ENCODE peak calls at places on chromosomes 2 and 18, in eight cellular contexts. One of them, this sample, is unnamed.

GRCh38 chr2:30465171-30465545 is 18.1 kb downstream of the LCLAT1 start:
- DNase-seq in Calu3: no peak
- DNase-seq in Panc1: no peak
- DNase-seq in testis: no peak
- DNase-seq in H1: no peak
- DNase-seq in pancreas: no peak
- DNase-seq in thoracic aorta: no peak
- DNase-seq in progenitor cell of endocrine pancreas: no peak
- DNase-seq in this sample: no peak

GRCh38 chr2:10537522-10538195 is 89.5 kb upstream of the ODC1 start:
- DNase-seq in testis: no peak
- DNase-seq in thoracic aorta: no peak
- DNase-seq in Panc1: no peak
- DNase-seq in Calu3: no peak
- DNase-seq in pancreas: no peak
- DNase-seq in H1: no peak
- DNase-seq in progenitor cell of endocrine pancreas: no peak
- DNase-seq in this sample: no peak

GRCh38 chr2:191696001-191696400 is 18.1 kb downstream of the NABP1 start:
- DNase-seq in H1: no peak
- DNase-seq in progenitor cell of endocrine pancreas: no peak
- DNase-seq in Panc1: no peak
- DNase-seq in pancreas: peak
- DNase-seq in Calu3: no peak
- DNase-seq in thoracic aorta: no peak
- DNase-seq in testis: peak
- DNase-seq in this sample: no peak

GRCh38 chr2:239588451-239589269 is 187.8 kb upstream of the HDAC4 start:
- DNase-seq in Calu3: no peak
- DNase-seq in testis: no peak
- DNase-seq in H1: no peak
- DNase-seq in pancreas: no peak
- DNase-seq in progenitor cell of endocrine pancreas: no peak
- DNase-seq in thoracic aorta: no peak
- DNase-seq in Panc1: no peak
- DNase-seq in this sample: no peak

GRCh38 chr2:148675708-148676107 is 31.2 kb downstream of the EPC2 start:
- DNase-seq in Panc1: no peak
- DNase-seq in pancreas: no peak
- DNase-seq in thoracic aorta: no peak
- DNase-seq in Calu3: no peak
- DNase-seq in H1: no peak
- DNase-seq in progenitor cell of endocrine pancreas: no peak
- DNase-seq in testis: no peak
- DNase-seq in this sample: no peak

GRCh38 chr2:10297191-10297700 is 5.5 kb upstream of the HPCAL1 start:
- DNase-seq in testis: no peak
- DNase-seq in pancreas: no peak
- DNase-seq in Panc1: no peak
- DNase-seq in thoracic aorta: no peak
- DNase-seq in H1: no peak
- DNase-seq in progenitor cell of endocrine pancreas: no peak
- DNase-seq in Calu3: no peak
- DNase-seq in this sample: no peak

GRCh38 chr2:27723372-27724144 is 48.0 kb upstream of the MRPL33 start:
- DNase-seq in thoracic aorta: no peak
- DNase-seq in Calu3: peak
- DNase-seq in H1: peak
- DNase-seq in testis: peak
- DNase-seq in progenitor cell of endocrine pancreas: peak
- DNase-seq in Panc1: no peak
- DNase-seq in pancreas: peak
- DNase-seq in this sample: peak

GRCh38 chr2:218266316-218266979 is 3.5 kb downstream of the AAMP start:
- DNase-seq in pancreas: no peak
- DNase-seq in thoracic aorta: no peak
- DNase-seq in Panc1: no peak
- DNase-seq in H1: no peak
- DNase-seq in testis: no peak
- DNase-seq in Calu3: no peak
- DNase-seq in progenitor cell of endocrine pancreas: no peak
- DNase-seq in this sample: no peak

GRCh38 chr2:227942021-227942420 is 70.6 kb downstream of the DAW1 start:
- DNase-seq in Calu3: no peak
- DNase-seq in H1: no peak
- DNase-seq in progenitor cell of endocrine pancreas: no peak
- DNase-seq in thoracic aorta: no peak
- DNase-seq in testis: no peak
- DNase-seq in Panc1: no peak
- DNase-seq in pancreas: no peak
- DNase-seq in this sample: no peak

GRCh38 chr2:172234716-172235661 is 132.3 kb upstream of the DLX2 start:
- DNase-seq in testis: no peak
- DNase-seq in progenitor cell of endocrine pancreas: peak
- DNase-seq in thoracic aorta: no peak
- DNase-seq in Panc1: no peak
- DNase-seq in pancreas: no peak
- DNase-seq in H1: peak
- DNase-seq in Calu3: no peak
- DNase-seq in this sample: peak

GRCh38 chr2:153101187-153101586 is 377.4 kb downstream of the RPRM start:
- DNase-seq in thoracic aorta: no peak
- DNase-seq in Panc1: no peak
- DNase-seq in pancreas: no peak
- DNase-seq in progenitor cell of endocrine pancreas: no peak
- DNase-seq in testis: no peak
- DNase-seq in H1: no peak
- DNase-seq in Calu3: no peak
- DNase-seq in this sample: no peak

GRCh38 chr2:174580951-174581350 is 16.7 kb downstream of the WIPF1 start:
- DNase-seq in Calu3: no peak
- DNase-seq in Panc1: no peak
- DNase-seq in H1: no peak
- DNase-seq in thoracic aorta: no peak
- DNase-seq in progenitor cell of endocrine pancreas: no peak
- DNase-seq in pancreas: no peak
- DNase-seq in testis: no peak
- DNase-seq in this sample: no peak

GRCh38 chr2:174574657-174575056 is 22.9 kb downstream of the WIPF1 start:
- DNase-seq in H1: no peak
- DNase-seq in Calu3: no peak
- DNase-seq in testis: no peak
- DNase-seq in Panc1: no peak
- DNase-seq in thoracic aorta: no peak
- DNase-seq in progenitor cell of endocrine pancreas: no peak
- DNase-seq in pancreas: peak
- DNase-seq in this sample: no peak

GRCh38 chr2:174581543-174581942 is 16.1 kb downstream of the WIPF1 start:
- DNase-seq in H1: no peak
- DNase-seq in progenitor cell of endocrine pancreas: no peak
- DNase-seq in thoracic aorta: no peak
- DNase-seq in pancreas: no peak
- DNase-seq in Calu3: no peak
- DNase-seq in Panc1: no peak
- DNase-seq in testis: no peak
- DNase-seq in this sample: no peak

GRCh38 chr2:174575124-174575776 is 22.4 kb downstream of the WIPF1 start:
- DNase-seq in H1: no peak
- DNase-seq in thoracic aorta: no peak
- DNase-seq in Panc1: no peak
- DNase-seq in progenitor cell of endocrine pancreas: no peak
- DNase-seq in Calu3: no peak
- DNase-seq in testis: no peak
- DNase-seq in pancreas: no peak
- DNase-seq in this sample: no peak

DNA sequence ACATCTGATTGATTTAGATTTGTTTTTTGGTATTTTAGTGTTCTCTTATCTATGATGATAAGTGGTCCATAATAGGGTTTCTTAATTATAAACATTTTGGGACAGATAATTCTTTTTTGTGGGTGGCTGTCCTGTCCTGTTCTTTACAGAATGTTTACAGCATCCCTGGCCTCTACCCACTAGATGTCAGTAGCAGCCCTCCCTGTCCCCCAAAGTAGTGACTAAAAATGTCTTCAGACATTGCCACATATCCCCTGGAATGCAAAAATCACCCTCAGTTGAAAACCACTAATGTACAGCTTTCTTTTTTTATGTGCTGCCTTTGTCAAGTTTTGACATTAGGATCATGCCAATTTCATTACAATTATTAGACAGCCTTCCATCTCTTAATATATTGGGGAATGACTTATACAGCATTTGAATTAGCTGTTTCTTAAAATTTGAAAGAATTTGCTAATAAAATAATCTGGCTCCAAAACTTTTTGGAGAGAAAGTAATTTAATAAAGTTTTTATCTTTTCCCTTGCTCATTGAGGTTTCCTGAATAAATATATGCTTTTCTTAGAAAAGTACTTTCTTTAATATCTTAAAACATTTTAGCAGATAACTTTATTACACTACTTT is 19.5 kb downstream of the WIPF1 start:
- DNase-seq in testis: no peak
- DNase-seq in progenitor cell of endocrine pancreas: no peak
- DNase-seq in thoracic aorta: no peak
- DNase-seq in Calu3: peak
- DNase-seq in H1: no peak
- DNase-seq in pancreas: no peak
- DNase-seq in Panc1: no peak
- DNase-seq in this sample: no peak
- TF ChIP-seq CTCF in testis: no peak
- TF ChIP-seq CTCF in progenitor cell of endocrine pancreas: peak
- TF ChIP-seq CTCF in thoracic aorta: peak
- TF ChIP-seq CTCF in Calu3: no peak
- TF ChIP-seq CTCF in H1: peak
- TF ChIP-seq CTCF in pancreas: no peak
- TF ChIP-seq CTCF in Panc1: peak
- TF ChIP-seq CTCF in this sample: peak

DNA sequence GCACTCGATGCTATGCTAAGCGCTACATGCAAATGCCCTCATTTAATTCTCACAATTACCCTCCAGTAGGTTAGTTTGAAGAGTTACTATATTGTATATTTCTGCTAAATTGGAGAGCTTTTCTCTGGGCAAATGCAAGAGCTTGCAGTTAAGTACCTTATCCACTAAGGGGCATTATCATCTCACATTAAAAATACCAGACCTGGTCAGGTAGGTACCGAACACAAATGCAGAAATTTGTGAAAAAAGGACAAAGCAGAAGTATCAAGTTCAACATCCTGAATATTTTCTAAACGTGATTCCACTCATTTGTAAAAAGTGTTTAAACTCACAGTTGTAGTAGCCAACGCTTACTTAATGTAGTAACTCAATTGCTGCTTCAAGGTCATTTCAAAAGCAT is 52.2 kb downstream of the CYRIA start:
- DNase-seq in testis: no peak
- DNase-seq in H1: no peak
- DNase-seq in pancreas: no peak
- DNase-seq in thoracic aorta: no peak
- DNase-seq in Panc1: no peak
- DNase-seq in progenitor cell of endocrine pancreas: no peak
- DNase-seq in Calu3: no peak
- DNase-seq in this sample: no peak
- TF ChIP-seq CTCF in testis: peak
- TF ChIP-seq CTCF in H1: peak
- TF ChIP-seq CTCF in pancreas: no peak
- TF ChIP-seq CTCF in thoracic aorta: peak
- TF ChIP-seq CTCF in Panc1: peak
- TF ChIP-seq CTCF in progenitor cell of endocrine pancreas: peak
- TF ChIP-seq CTCF in Calu3: peak
- TF ChIP-seq CTCF in this sample: peak

DNA sequence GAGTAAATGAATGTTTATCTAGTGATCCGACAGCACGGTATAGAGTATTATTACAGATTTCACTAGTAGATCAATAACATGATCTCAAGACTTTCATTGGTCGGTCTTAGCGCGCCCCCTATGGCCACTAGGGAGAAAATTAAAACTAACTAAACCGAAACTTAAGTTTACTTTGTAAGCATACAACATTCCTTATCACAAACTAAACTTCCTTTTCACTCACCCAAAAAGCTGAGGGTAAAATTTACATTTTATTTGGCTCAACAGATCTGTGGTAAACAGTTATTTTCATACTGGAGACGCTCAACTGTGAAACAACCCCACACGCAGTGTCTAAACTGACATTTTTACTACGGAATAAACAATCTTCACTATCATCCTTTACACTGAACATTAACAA is 215.6 kb upstream of the MAP2 start:
- DNase-seq in progenitor cell of endocrine pancreas: no peak
- DNase-seq in thoracic aorta: no peak
- DNase-seq in H1: peak
- DNase-seq in Panc1: peak
- DNase-seq in Calu3: peak
- DNase-seq in pancreas: peak
- DNase-seq in testis: peak
- DNase-seq in this sample: no peak
- TF ChIP-seq CTCF in progenitor cell of endocrine pancreas: peak
- TF ChIP-seq CTCF in thoracic aorta: no peak
- TF ChIP-seq CTCF in H1: peak
- TF ChIP-seq CTCF in Panc1: peak
- TF ChIP-seq CTCF in Calu3: peak
- TF ChIP-seq CTCF in pancreas: peak
- TF ChIP-seq CTCF in testis: peak
- TF ChIP-seq CTCF in this sample: peak

GRCh38 chr18:79826966-79827365 is 29.2 kb downstream of the KCNG2 start:
- DNase-seq in Panc1: no peak
- DNase-seq in thoracic aorta: no peak
- DNase-seq in H1: peak
- DNase-seq in Calu3: no peak
- DNase-seq in pancreas: no peak
- DNase-seq in testis: no peak
- DNase-seq in progenitor cell of endocrine pancreas: no peak
- DNase-seq in this sample: no peak
- TF ChIP-seq CTCF in Panc1: no peak
- TF ChIP-seq CTCF in thoracic aorta: no peak
- TF ChIP-seq CTCF in H1: peak
- TF ChIP-seq CTCF in Calu3: no peak
- TF ChIP-seq CTCF in pancreas: no peak
- TF ChIP-seq CTCF in testis: no peak
- TF ChIP-seq CTCF in progenitor cell of endocrine pancreas: no peak
- TF ChIP-seq CTCF in this sample: no peak